ENCODE peak calls at places on chromosomes 16 and 17, in six cellular contexts. E is AG04450, A is fibroblast of lung, P is GM06990, U is transverse colon, N is Peyer's patch. T is an unnamed sample.

GRCh38 chr17:68048996-68049395 is 13.5 kb downstream of the KPNA2 start:
- DNase-seq in E (no peak), N (no peak), A (no peak), U (no peak), P (no peak), T (no peak)

GRCh38 chr16:82621796-82622195 is 5.0 kb upstream of the CDH13 start:
- DNase-seq in U (no peak), P (no peak), A (no peak), N (no peak), E (no peak), T (no peak)

GRCh38 chr16:27883576-27883975 is 179.9 kb downstream of the GSG1L start:
- DNase-seq in P (no peak), A (no peak), U (no peak), E (no peak), N (no peak), T (no peak)

GRCh38 chr17:78387982-78388941 is 9.8 kb downstream of the PGS1 start:
- DNase-seq in U (peak; percentile 37), A (peak; percentile 61), N (no peak), P (peak; percentile 47), E (no peak), T (peak; percentile 62)

GRCh38 chr16:29318037-29318436 is 88.5 kb downstream of the NPIPB11 start:
- DNase-seq in A (no peak), U (no peak), P (no peak), E (no peak), N (no peak), T (no peak)

GRCh38 chr16:17222756-17223411 is 247.9 kb downstream of the XYLT1 start:
- DNase-seq in E (no peak), N (no peak), U (peak; percentile 17), P (no peak), A (no peak), T (no peak)

GRCh38 chr17:6092182-6092922 is 22.2 kb downstream of the WSCD1 start:
- DNase-seq in A (no peak), N (peak; percentile 24), U (no peak), E (no peak), P (no peak), T (no peak)

GRCh38 chr16:29876578-29877249 is 13.7 kb upstream of the CDIPT start:
- DNase-seq in E (no peak), N (no peak), A (no peak), P (no peak), U (no peak), T (no peak)

GRCh38 chr17:6787081-6787693 is 11.2 kb downstream of the FBXO39 start:
- DNase-seq in U (no peak), E (no peak), A (no peak), P (no peak), N (no peak), T (no peak)

GRCh38 chr16:680967-681745 is 946 bp downstream of the STUB1 start:
- DNase-seq in U (peak; percentile 56), N (no peak), P (no peak), A (peak; percentile 57), E (no peak), T (no peak)

GRCh38 chr17:30267625-30268024 is 24.1 kb downstream of the BLMH start:
- DNase-seq in A (no peak), U (no peak), N (no peak), E (no peak), P (no peak), T (no peak)

GRCh38 chr16:88817785-88818609 is 6.3 kb upstream of the APRT start:
- DNase-seq in E (peak; percentile 32), U (no peak), P (no peak), A (peak; percentile 66), N (no peak), T (no peak)

GRCh38 chr16:85172465-85173071 is 60.3 kb upstream of the CIBAR2 start:
- DNase-seq in P (no peak), A (peak; percentile 49), E (no peak), N (no peak), U (no peak), T (peak; percentile 65)

GRCh38 chr16:7363397-7364053 is 30.9 kb downstream of the RBFOX1 start:
- DNase-seq in N (no peak), A (no peak), E (no peak), P (no peak), U (no peak), T (no peak)

GRCh38 chr17:4004517-4005295 is 40.5 kb upstream of the ATP2A3 start:
- DNase-seq in E (no peak), U (peak; percentile 78), P (peak; percentile 62), N (peak; percentile 85), A (peak; percentile 22), T (peak; percentile 90)

GRCh38 chr16:84677849-84678248 is 22.0 kb upstream of the USP10 start:
- DNase-seq in U (no peak), P (no peak), N (no peak), A (no peak), E (no peak), T (no peak)

GRCh38 chr17:68611353-68612227 is 10.4 kb upstream of the FAM20A start:
- DNase-seq in N (no peak), U (no peak), E (no peak), P (no peak), A (no peak), T (no peak)

GRCh38 chr16:567362-568256 is 804 bp downstream of the NHLRC4 start:
- DNase-seq in A (no peak), U (no peak), P (no peak), N (no peak), E (no peak), T (no peak)

GRCh38 chr17:18087610-18088491 is at the start of gene DRG2:
- DNase-seq in N (peak; percentile 94), U (peak; percentile 94), P (peak; percentile 92), A (peak; percentile 93), E (peak; percentile 76), T (peak; percentile 92)
- TF ChIP-seq CTCF in N (peak; percentile 18), U (no peak), P (no peak), A (no peak), E (no peak), T (no peak)

DNA sequence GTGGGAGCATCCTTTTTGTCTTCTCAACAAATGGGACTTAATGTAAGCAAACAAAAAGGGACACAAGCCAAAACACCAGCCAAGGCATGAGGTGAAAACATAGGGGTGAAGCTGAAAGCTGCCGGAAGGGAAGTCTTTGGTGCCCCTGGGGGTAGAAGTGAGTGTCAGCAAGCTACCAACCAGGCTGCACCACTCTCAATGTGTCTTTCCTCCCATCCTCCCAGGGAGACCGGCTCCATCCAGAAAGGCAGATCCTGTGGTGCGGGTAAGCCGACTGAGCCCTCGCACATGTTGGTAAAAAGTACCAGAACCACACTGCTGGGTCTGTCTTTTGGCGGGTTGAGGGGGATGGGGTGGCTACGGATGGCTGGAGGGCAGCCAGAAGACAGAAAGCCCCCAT is 52.0 kb upstream of the SREBF1 start:
- DNase-seq in N (peak; percentile 18), U (no peak), A (no peak), E (no peak), P (no peak), T (no peak)
- TF ChIP-seq CTCF in N (no peak), U (no peak), A (no peak), E (peak; percentile 31), P (peak; percentile 46), T (no peak)

GRCh38 chr17:8753976-8754440 is 4.3 kb downstream of the SPDYE4 start:
- DNase-seq in N (no peak), P (no peak), A (peak; percentile 7), U (no peak), E (no peak), T (peak; percentile 67)
- TF ChIP-seq CTCF in N (peak; percentile 34), P (peak; percentile 62), A (no peak), U (peak; percentile 38), E (peak; percentile 47), T (peak; percentile 64)

DNA sequence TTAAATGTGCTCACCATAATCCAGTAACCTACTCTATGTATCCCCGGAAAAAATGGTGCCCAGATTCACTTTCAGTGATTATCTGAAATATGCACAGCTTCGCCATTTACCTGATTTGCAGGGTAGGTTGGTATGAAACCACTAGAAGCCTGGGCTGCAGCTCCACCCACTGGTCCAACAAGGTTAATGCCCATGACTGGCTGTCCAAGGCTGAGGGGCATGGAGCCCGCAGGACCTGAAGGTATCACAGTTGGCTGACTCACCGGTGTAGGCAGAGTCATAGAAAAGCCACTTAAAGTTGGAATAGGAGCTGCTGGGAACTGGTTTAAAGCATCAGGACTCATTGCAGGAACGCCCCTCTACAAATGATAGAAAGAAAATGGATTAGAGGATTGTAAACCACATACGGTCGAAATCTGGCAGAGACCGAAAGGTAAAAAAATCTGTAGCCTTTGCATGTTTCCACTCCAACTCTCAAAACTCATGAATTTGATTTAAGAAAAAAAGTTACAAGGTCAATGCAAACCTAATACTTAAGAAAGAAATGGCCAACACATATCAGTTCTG is 38.6 kb downstream of the SYNRG start:
- DNase-seq in U (peak; percentile 57), E (peak; percentile 4), N (no peak), A (peak; percentile 41), P (no peak), T (peak; percentile 34)
- TF ChIP-seq CTCF in U (peak; percentile 51), E (peak; percentile 51), N (peak; percentile 39), A (peak; percentile 45), P (peak; percentile 44), T (peak; percentile 57)

GRCh38 chr17:64532409-64532808 is 25.6 kb downstream of the CEP95 start:
- DNase-seq in P (no peak), A (no peak), N (no peak), U (no peak), E (no peak), T (no peak)

GRCh38 chr17:64531955-64532371 is 25.2 kb downstream of the CEP95 start:
- DNase-seq in N (no peak), E (no peak), U (no peak), A (peak; percentile 53), P (no peak), T (no peak)

GRCh38 chr17:64535357-64535756 is 28.6 kb downstream of the CEP95 start:
- DNase-seq in P (no peak), N (no peak), E (no peak), A (no peak), U (no peak), T (no peak)

GRCh38 chr17:64533784-64534183 is 27.0 kb downstream of the CEP95 start:
- DNase-seq in A (no peak), E (no peak), U (no peak), P (no peak), N (no peak), T (no peak)

DNA sequence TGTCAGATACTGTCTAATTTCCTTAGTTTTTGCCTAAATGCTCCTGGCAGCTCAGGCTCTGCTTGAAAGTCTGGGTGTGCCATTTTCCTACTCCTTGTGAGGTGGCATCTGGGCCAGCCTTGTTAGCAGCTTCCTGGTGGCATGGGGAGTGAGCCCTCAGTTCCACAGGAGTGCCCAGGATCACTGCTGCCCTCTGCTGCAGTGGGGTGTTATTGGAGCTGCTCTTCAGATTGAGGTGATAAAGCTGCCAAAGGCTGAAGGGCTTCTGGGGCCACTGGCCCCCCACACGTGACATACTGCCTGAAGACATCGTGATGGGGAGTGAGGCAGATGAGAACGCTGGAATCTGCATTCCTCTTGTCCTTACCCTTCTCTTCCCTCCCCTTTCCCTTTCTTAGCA is 27.4 kb downstream of the CEP95 start:
- DNase-seq in N (no peak), P (no peak), A (no peak), U (no peak), E (no peak), T (no peak)
- TF ChIP-seq CTCF in N (peak; percentile 20), P (peak; percentile 35), A (no peak), U (no peak), E (peak; percentile 4), T (peak; percentile 9)

GRCh38 chr16:80317132-80318098 is 223.4 kb upstream of the DYNLRB2 start:
- DNase-seq in E (no peak), P (no peak), U (no peak), A (peak; percentile 24), N (no peak), T (no peak)
- TF ChIP-seq CTCF in E (peak; percentile 58), P (peak; percentile 33), U (no peak), A (peak; percentile 21), N (peak; percentile 28), T (no peak)

T was measured in GM13977.